ENCODE peak calls at places on chromosome 21, in seven cellular contexts. A is H1, C is HCT116, N is endothelial cell of umbilical vein, W is GM12878, T is SK-N-SH, D is K562. O is an unnamed sample.
A peak's percentile ranks its signal among the peaks of the same experiment; 100 is the strongest.

GRCh38 chr21:39774252-39774651 is 29.3 kb downstream of the IGSF5 start:
- DNase-seq in A (no peak), C (no peak), N (no peak), W (no peak), T (no peak), D (no peak), O (no peak)

GRCh38 chr21:25639167-25639921 is at the start of gene JAM2:
- DNase-seq in A (peak; percentile 79), C (no peak), N (no peak), W (no peak), T (peak; percentile 88), D (no peak), O (no peak)

GRCh38 chr21:15804247-15804985 is 74.6 kb downstream of the USP25 start:
- DNase-seq in A (no peak), C (no peak), N (no peak), W (no peak), T (no peak), D (no peak), O (no peak)

GRCh38 chr21:16279658-16280581 is 550.1 kb downstream of the USP25 start:
- DNase-seq in A (peak; percentile 49), C (no peak), N (peak; percentile 70), W (no peak), T (no peak), D (no peak), O (no peak)

GRCh38 chr21:16241500-16241963 is 511.8 kb downstream of the USP25 start:
- DNase-seq in A (peak; percentile 52), C (no peak), N (peak; percentile 98), W (no peak), T (no peak), D (no peak), O (no peak)

GRCh38 chr21:14554948-14555347 is 8.8 kb upstream of the SAMSN1 start:
- DNase-seq in A (no peak), C (no peak), N (no peak), W (no peak), T (no peak), D (no peak), O (no peak)

GRCh38 chr21:30984897-30985296 is 53.4 kb downstream of the KRTAP19-8 start:
- DNase-seq in A (no peak), C (no peak), N (no peak), W (no peak), T (no peak), D (no peak), O (no peak)

GRCh38 chr21:44939532-44940115 is at the start of gene SLX9:
- DNase-seq in A (peak; percentile 89), C (peak; percentile 48), N (peak; percentile 39), W (no peak), T (peak; percentile 98), D (peak; percentile 97), O (no peak)

GRCh38 chr21:16588433-16588860 is 858.7 kb downstream of the USP25 start:
- DNase-seq in A (no peak), C (no peak), N (no peak), W (no peak), T (peak; percentile 76), D (no peak), O (no peak)

GRCh38 chr21:31201548-31201947 is 142.5 kb downstream of the TIAM1 start:
- DNase-seq in A (no peak), C (no peak), N (no peak), W (peak; percentile 35), T (no peak), D (no peak), O (no peak)

GRCh38 chr21:18249542-18250152 is 5.0 kb downstream of the CHODL start:
- DNase-seq in A (no peak), C (no peak), N (no peak), W (no peak), T (no peak), D (no peak), O (no peak)

GRCh38 chr21:36543924-36544323 is 64.0 kb upstream of the CLDN14 start:
- DNase-seq in A (no peak), C (no peak), N (no peak), W (no peak), T (no peak), D (no peak), O (no peak)

GRCh38 chr21:15794277-15794912 is 64.6 kb downstream of the USP25 start:
- DNase-seq in A (no peak), C (no peak), N (no peak), W (no peak), T (no peak), D (no peak), O (no peak)

GRCh38 chr21:39666026-39666425 is 53.3 kb downstream of the B3GALT5 start:
- DNase-seq in A (no peak), C (no peak), N (no peak), W (no peak), T (no peak), D (no peak), O (no peak)

GRCh38 chr21:44800971-44801467 is 601 bp downstream of the UBE2G2 start:
- DNase-seq in A (no peak), C (peak; percentile 29), N (peak; percentile 39), W (no peak), T (peak; percentile 64), D (peak; percentile 55), O (no peak)

GRCh38 chr21:27802816-27803475 is 836.1 kb upstream of the ADAMTS5 start:
- DNase-seq in A (peak; percentile 66), C (no peak), N (peak; percentile 39), W (no peak), T (peak; percentile 27), D (peak; percentile 36), O (no peak)

DNA sequence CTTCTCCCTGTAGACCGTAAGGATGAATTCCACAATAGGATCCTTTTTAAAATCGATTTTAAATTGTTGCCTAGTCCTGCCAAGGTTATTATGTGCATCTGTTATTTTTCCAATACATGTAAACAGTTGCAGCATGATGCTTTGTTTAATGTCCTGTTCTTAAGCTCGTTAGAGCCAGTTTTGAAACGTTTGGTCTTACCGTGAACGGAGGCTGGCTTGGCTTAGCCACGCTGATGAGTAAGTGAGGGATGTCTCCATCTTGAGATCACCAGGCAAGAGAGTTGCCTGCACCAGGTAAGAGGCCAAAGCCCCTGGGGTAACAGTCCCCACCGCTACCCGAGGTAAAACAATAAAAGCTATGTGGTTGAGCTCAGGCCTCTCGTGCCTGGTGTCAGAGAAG is 17.3 kb downstream of the CSTB start:
- DNase-seq in A (no peak), C (no peak), N (no peak), W (no peak), T (no peak), D (no peak), O (no peak)
- TF ChIP-seq POLR2AphosphoS5 in A (no peak), C (no peak), N (no peak), W (no peak), T (no peak), D (no peak), O (no peak)

DNA sequence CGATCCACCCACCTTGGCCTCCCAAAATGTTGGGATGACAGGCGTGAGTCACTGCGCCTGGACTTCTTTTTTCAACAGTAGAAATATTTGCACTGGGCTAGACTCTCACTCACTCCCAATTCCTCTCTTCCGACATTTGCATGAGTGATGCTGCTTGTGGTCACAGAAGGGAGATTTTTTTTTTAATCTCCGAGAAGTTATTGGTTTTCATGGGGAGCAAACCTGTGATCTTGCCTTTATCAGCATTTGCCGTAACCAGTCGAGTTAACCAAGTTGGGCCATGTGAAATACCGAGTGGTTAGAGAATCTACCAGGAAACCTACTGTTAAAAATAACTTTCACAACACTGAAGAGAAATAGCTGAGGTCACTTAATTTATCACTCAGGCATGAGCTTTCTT is 21.0 kb downstream of the ERG start:
- DNase-seq in A (no peak), C (no peak), N (no peak), W (no peak), T (no peak), D (no peak), O (no peak)
- H3K9ac ChIP-seq in A (no peak overlapping the region), C (no peak overlapping the region), N (peak overlapping the region; percentile 42), W (no peak overlapping the region), T (no peak overlapping the region), D (no peak overlapping the region), O (no peak overlapping the region)

GRCh38 chr21:41428311-41428710 is 2.3 kb downstream of the MX1 start:
- DNase-seq in A (no peak), C (no peak), N (no peak), W (no peak), T (no peak), D (no peak), O (no peak)
- TF ChIP-seq POLR2AphosphoS5 in A (no peak), C (no peak), N (no peak), W (peak; percentile 18), T (no peak), D (no peak), O (no peak)

GRCh38 chr21:34890724-34891609 is 158.1 kb downstream of the RUNX1 start:
- DNase-seq in A (peak; percentile 67), C (no peak), N (peak; percentile 46), W (no peak), T (peak; percentile 20), D (no peak), O (no peak)
- H3K9ac ChIP-seq in A (no peak overlapping the region), C (no peak overlapping the region), N (peak overlapping the region; percentile 20), W (no peak overlapping the region), T (peak overlapping the region; percentile 92), D (no peak overlapping the region), O (no peak overlapping the region)

GRCh38 chr21:46124083-46124925 is 26.4 kb downstream of the COL6A2 start:
- DNase-seq in A (no peak), C (no peak), N (no peak), W (no peak), T (peak; percentile 20), D (no peak), O (no peak)
- TF ChIP-seq POLR2AphosphoS5 in A (no peak), C (no peak), N (no peak), W (no peak), T (no peak), D (no peak), O (no peak)